ENCODE peak calls at places on chromosome 20, in six cellular contexts. C is ecto neural progenitor cell; V is activated naive CD4-positive, alpha-beta T cell; H is hepatic stellate cell; P is NCI-H1930; T is effector memory CD8-positive, alpha-beta T cell. J is an unnamed sample.

GRCh38 chr20:1388706-1389483 is 4.0 kb downstream of the FKBP1A start:
- DNase-seq in P (no peak), H (no peak), V (no peak), T (no peak), C (no peak), J (no peak)

GRCh38 chr20:24148372-24148771 is 159.8 kb upstream of the GGTLC1 start:
- DNase-seq in P (no peak), V (no peak), H (no peak), C (peak; percentile 7), T (peak; percentile 27), J (no peak)

GRCh38 chr20:34111057-34111711 is 859 bp downstream of the EIF2S2 start:
- DNase-seq in H (peak; percentile 34), T (no peak), V (no peak), C (no peak), P (no peak), J (peak; percentile 70)

GRCh38 chr20:44364068-44364467 is 8.6 kb downstream of the HNF4A start:
- DNase-seq in V (no peak), P (no peak), C (no peak), H (no peak), T (no peak), J (no peak)

GRCh38 chr20:40588891-40589290 is 100.1 kb downstream of the MAFB start:
- DNase-seq in T (no peak), C (peak; percentile 2), H (no peak), V (no peak), P (no peak), J (no peak)

GRCh38 chr20:63137851-63138415 is 78.0 kb downstream of the YTHDF1 start:
- DNase-seq in T (no peak), C (no peak), V (no peak), P (no peak), H (no peak), J (no peak)

GRCh38 chr20:50789968-50790650 is 4.8 kb upstream of the BCAS4 start:
- DNase-seq in T (no peak), P (no peak), H (no peak), C (no peak), V (no peak), J (no peak)

GRCh38 chr20:19934792-19935491 is 82.2 kb upstream of the NAA20 start:
- DNase-seq in H (no peak), T (no peak), P (no peak), C (no peak), V (no peak), J (no peak)

GRCh38 chr20:20450461-20451027 is 82.6 kb downstream of the INSM1 start:
- DNase-seq in C (no peak), H (no peak), T (no peak), P (peak; percentile 65), V (no peak), J (peak; percentile 34)

GRCh38 chr20:4490595-4491280 is 231.0 kb upstream of the PRND start:
- DNase-seq in H (no peak), T (no peak), C (no peak), V (no peak), P (no peak), J (peak; percentile 47)

GRCh38 chr20:46746972-46747371 is 37.5 kb downstream of the SLC2A10 start:
- DNase-seq in C (no peak), H (peak; percentile 54), P (no peak), T (no peak), V (no peak), J (peak; percentile 36)

GRCh38 chr20:43691928-43692524 is 25.1 kb downstream of the MYBL2 start:
- DNase-seq in V (no peak), T (peak; percentile 35), H (peak; percentile 66), C (peak; percentile 68), P (no peak), J (peak; percentile 46)

GRCh38 chr20:58706150-58706892 is 13.7 kb downstream of the NPEPL1 start:
- DNase-seq in P (no peak), V (no peak), T (no peak), H (no peak), C (no peak), J (no peak)

GRCh38 chr20:22526512-22527012 is 57.8 kb downstream of the FOXA2 start:
- DNase-seq in V (no peak), T (no peak), H (no peak), C (no peak), P (no peak), J (no peak)

GRCh38 chr20:32207211-32207625 is 325 bp downstream of the PLAGL2 start:
- DNase-seq in P (no peak), V (no peak), T (no peak), H (no peak), C (no peak), J (no peak)

GRCh38 chr20:4797275-4797674 is 75.6 kb downstream of the PRND start:
- DNase-seq in H (no peak), C (no peak), P (no peak), V (no peak), T (no peak), J (no peak)

GRCh38 chr20:44941292-44941691 is 18.9 kb downstream of the TOMM34 start:
- DNase-seq in P (no peak), C (no peak), V (no peak), H (no peak), T (no peak), J (no peak)

GRCh38 chr20:36773123-36773547 is 428 bp downstream of the DSN1 start:
- DNase-seq in T (no peak), C (no peak), V (no peak), H (no peak), P (no peak), J (no peak)

GRCh38 chr20:7499201-7499600 is 441.1 kb downstream of the HAO1 start:
- DNase-seq in V (no peak), T (no peak), H (no peak), P (no peak), C (no peak), J (no peak)

GRCh38 chr20:48098866-48099265 is 313.6 kb upstream of the SULF2 start:
- DNase-seq in C (no peak), V (no peak), T (no peak), P (no peak), H (no peak), J (peak; percentile 31)

GRCh38 chr20:47883186-47883585 is 97.9 kb upstream of the SULF2 start:
- DNase-seq in C (no peak), P (no peak), T (no peak), H (no peak), V (no peak), J (no peak)

GRCh38 chr20:1809121-1809520 is 86.1 kb upstream of the SIRPA start:
- DNase-seq in T (no peak), C (peak; percentile 33), P (no peak), V (no peak), H (peak; percentile 88), J (peak; percentile 90)

GRCh38 chr20:47655635-47656034 is 129.6 kb downstream of the SULF2 start:
- DNase-seq in T (no peak), P (no peak), H (no peak), V (no peak), C (no peak), J (no peak)

GRCh38 chr20:61762208-61762710 is 303.4 kb downstream of the TAF4 start:
- DNase-seq in H (no peak), T (no peak), P (no peak), C (no peak), V (no peak), J (no peak)

GRCh38 chr20:42074944-42075343 is 456.8 kb upstream of the CHD6 start:
- DNase-seq in P (no peak), H (no peak), C (no peak), V (no peak), T (no peak), J (no peak)

GRCh38 chr20:46056970-46057855 is 28.2 kb downstream of the SLC12A5 start:
- DNase-seq in C (peak; percentile 86), P (no peak), H (peak; percentile 51), V (no peak), T (no peak), J (peak; percentile 35)

GRCh38 chr20:57695012-57695411 is 14.8 kb downstream of the PMEPA1 start:
- DNase-seq in T (no peak), H (no peak), P (no peak), V (no peak), C (no peak), J (no peak)

GRCh38 chr20:23245553-23246128 is 105.0 kb upstream of the NXT1 start:
- DNase-seq in H (no peak), V (no peak), C (peak; percentile 66), P (peak; percentile 32), T (no peak), J (peak; percentile 49)

GRCh38 chr20:32315885-32316284 is 38.4 kb downstream of the KIF3B start:
- DNase-seq in C (no peak), P (no peak), T (no peak), H (no peak), V (no peak), J (no peak)

GRCh38 chr20:45406260-45407066 is 1.6 kb upstream of the DBNDD2 start:
- DNase-seq in T (no peak), C (peak; percentile 76), P (peak; percentile 73), H (peak; percentile 84), V (no peak), J (peak; percentile 30)

GRCh38 chr20:56689852-56690485 is 60.9 kb downstream of the TFAP2C start:
- DNase-seq in P (no peak), V (no peak), T (no peak), C (no peak), H (no peak), J (peak; percentile 85)

GRCh38 chr20:38735172-38735571 is 10.9 kb downstream of the SLC32A1 start:
- DNase-seq in T (no peak), C (no peak), P (no peak), V (no peak), H (no peak), J (no peak)

GRCh38 chr20:32743237-32744112 is at the start of gene COMMD7:
- DNase-seq in H (no peak), C (peak; percentile 77), P (no peak), T (peak; percentile 52), V (peak; percentile 18), J (peak; percentile 38)

GRCh38 chr20:18783385-18783959 is 30.1 kb upstream of the SCP2D1 start:
- DNase-seq in P (no peak), C (no peak), V (no peak), T (no peak), H (no peak), J (no peak)

GRCh38 chr20:59561614-59562277 is 42.6 kb upstream of the PHACTR3 start:
- DNase-seq in H (no peak), P (no peak), T (no peak), C (no peak), V (no peak), J (no peak)

GRCh38 chr20:11186301-11187008 is 512.7 kb upstream of the JAG1 start:
- DNase-seq in P (no peak), C (no peak), V (no peak), H (no peak), T (no peak), J (no peak)